ENCODE peak calls at places on chromosomes 2 and 18, in four cellular contexts. B is K562; U is CD8-positive, alpha-beta T cell; I is RWPE1. A is an unnamed sample.

GRCh38 chr18:73688851-73689659 is 458.6 kb downstream of the FBXO15 start:
- DNase-seq in B (no peak), U (no peak), I (peak), A (no peak)

GRCh38 chr2:241391892-241392665 is 36.0 kb downstream of the FARP2 start:
- DNase-seq in B (peak), I (no peak), U (no peak), A (peak)

GRCh38 chr2:26568076-26568890 is 72.9 kb downstream of the CIB4 start:
- DNase-seq in U (no peak), B (no peak), I (no peak), A (peak)

GRCh38 chr2:102336502-102336945 is 19.1 kb upstream of the IL18R1 start:
- DNase-seq in B (no peak), U (no peak), I (peak), A (no peak)

GRCh38 chr2:58734365-58734764 is 493.2 kb upstream of the FANCL start:
- DNase-seq in I (peak), B (no peak), U (no peak), A (no peak)

GRCh38 chr2:69082430-69082997 is 69.5 kb downstream of the ANTXR1 start:
- DNase-seq in U (no peak), I (peak), B (no peak), A (no peak)

GRCh38 chr18:47294801-47295200 is 43.3 kb upstream of the SKOR2 start:
- DNase-seq in B (no peak), I (no peak), U (no peak), A (no peak)

GRCh38 chr2:234881413-234882241 is 70.2 kb upstream of the SH3BP4 start:
- DNase-seq in I (peak), U (no peak), B (peak), A (peak)

GRCh38 chr2:149645391-149645790 is 57.8 kb upstream of the MMADHC start:
- DNase-seq in B (no peak), U (no peak), I (no peak), A (no peak)

GRCh38 chr2:37250869-37251740 is 19.6 kb downstream of the NDUFAF7 start:
- DNase-seq in B (peak), U (no peak), I (no peak), A (no peak)

GRCh38 chr2:57343391-57344006 is 703.1 kb upstream of the VRK2 start:
- DNase-seq in I (no peak), B (no peak), U (no peak), A (no peak)

GRCh38 chr2:185279999-185280398 is 458.6 kb upstream of the FSIP2 start:
- DNase-seq in I (peak), U (no peak), B (no peak), A (no peak)

GRCh38 chr2:133605031-133605773 is 36.9 kb upstream of the NCKAP5 start:
- DNase-seq in I (no peak), B (no peak), U (no peak), A (peak)

GRCh38 chr2:237161239-237161638 is 75.5 kb downstream of the COPS8 start:
- DNase-seq in U (no peak), I (no peak), B (no peak), A (no peak)

GRCh38 chr2:98459776-98460175 is 15.1 kb downstream of the INPP4A start:
- DNase-seq in B (no peak), I (no peak), U (peak), A (no peak)

GRCh38 chr2:169200756-169201155 is 131.4 kb downstream of the DHRS9 start:
- DNase-seq in U (no peak), I (no peak), B (no peak), A (no peak)

GRCh38 chr2:12955864-12956263 is 239.1 kb downstream of the TRIB2 start:
- DNase-seq in U (no peak), I (no peak), B (no peak), A (no peak)

GRCh38 chr2:148209598-148209997 is 188.7 kb downstream of the MBD5 start:
- DNase-seq in B (peak), I (no peak), U (no peak), A (peak)

GRCh38 chr2:84906900-84907714 is 1.7 kb downstream of the TMSB10 start:
- DNase-seq in B (peak), I (peak), U (peak), A (no peak)

GRCh38 chr2:239376351-239376750 is 24.5 kb downstream of the HDAC4 start:
- DNase-seq in U (no peak), I (no peak), B (no peak), A (no peak)

GRCh38 chr18:22822024-22822423 is 111.1 kb upstream of the RBBP8 start:
- DNase-seq in I (no peak), B (no peak), U (no peak), A (no peak)

GRCh38 chr18:7876354-7876753 is 309.2 kb downstream of the PTPRM start:
- DNase-seq in B (no peak), U (no peak), I (no peak), A (no peak)

GRCh38 chr2:232483296-232483922 is 4.2 kb downstream of the ECEL1 start:
- DNase-seq in I (no peak), B (no peak), U (no peak), A (no peak)

GRCh38 chr18:63031439-63031838 is 288.1 kb downstream of the BCL2 start:
- DNase-seq in B (no peak), U (no peak), I (no peak), A (no peak)

GRCh38 chr2:164538250-164538866 is 82.9 kb downstream of the GRB14 start:
- DNase-seq in U (no peak), I (peak), B (peak), A (peak)

GRCh38 chr18:666177-666576 is 8.7 kb downstream of the TYMS start:
- DNase-seq in B (peak), U (no peak), I (no peak), A (no peak)
- TF ChIP-seq CTCF in B (peak), U (no peak), I (no peak), A (peak)

GRCh38 chr2:157874997-157875719 is 972 bp downstream of the ACVR1 start:
- DNase-seq in B (peak), U (no peak), I (peak), A (peak)
- H3K27ac ChIP-seq in B (peak), U (no peak), I (peak), A (peak)

DNA sequence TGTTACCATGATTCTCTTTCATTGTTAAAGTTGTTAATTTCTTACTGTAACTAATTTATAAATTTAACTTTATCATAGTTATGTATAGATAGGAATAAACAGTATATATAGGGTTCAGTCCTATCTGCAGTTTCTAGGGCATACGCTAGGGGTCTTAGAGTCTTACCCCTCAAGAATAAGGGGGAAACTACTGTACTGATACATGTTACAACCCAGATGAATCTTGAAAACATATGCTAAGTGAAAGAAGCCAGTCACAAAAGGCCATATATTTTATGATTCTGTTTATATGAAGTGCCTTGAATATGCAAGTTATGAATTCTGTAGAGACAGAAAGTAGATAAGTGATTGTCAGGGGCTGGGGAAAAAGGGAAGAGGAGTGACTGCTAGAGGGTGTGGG is 52.4 kb downstream of the RTN4 start:
- DNase-seq in U (no peak), B (no peak), I (no peak), A (no peak)
- TF ChIP-seq CTCF in U (no peak), B (peak), I (no peak), A (no peak)

GRCh38 chr2:121666042-121666441 is 16.8 kb upstream of the CLASP1 start:
- DNase-seq in U (no peak), I (no peak), B (no peak), A (no peak)
- H3K27ac ChIP-seq in U (no peak), I (peak), B (no peak), A (no peak)

DNA sequence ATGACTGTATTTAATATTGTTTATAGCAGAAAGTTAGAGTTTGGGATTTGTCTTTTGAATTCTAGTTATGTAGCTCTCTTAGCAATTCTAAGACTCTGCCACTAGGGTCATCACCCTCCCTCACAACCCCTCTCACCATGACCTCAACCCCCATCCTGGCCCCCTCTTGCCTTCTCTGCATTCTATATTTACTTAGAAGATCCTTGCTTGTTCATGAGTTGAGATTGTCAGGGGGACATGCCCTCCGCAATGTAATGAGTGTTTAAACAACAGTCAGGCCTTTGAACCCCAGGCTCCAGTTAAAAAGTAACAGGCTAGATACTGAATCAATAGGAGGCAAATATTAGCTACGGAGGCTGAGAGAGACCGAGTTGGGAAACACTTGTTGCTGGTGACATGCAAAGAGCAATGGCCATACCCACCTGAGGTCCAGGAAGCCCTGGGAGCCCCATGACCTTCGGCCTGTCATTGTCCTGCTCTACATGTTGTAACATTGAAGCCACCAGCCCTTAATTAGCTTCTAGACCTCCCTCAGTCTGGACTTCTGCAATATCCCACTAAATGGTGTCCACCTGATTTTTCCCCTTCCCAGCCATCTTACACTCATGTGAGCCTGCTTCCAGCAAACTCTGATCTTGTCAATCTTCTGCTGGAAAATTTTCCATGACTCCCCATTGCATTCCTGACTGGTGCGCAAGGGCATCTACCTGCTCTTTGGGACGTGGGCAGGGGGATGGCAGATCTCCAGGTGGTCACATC is 221.1 kb downstream of the ALPK2 start:
- DNase-seq in I (no peak), U (no peak), B (no peak), A (no peak)
- TF ChIP-seq CTCF in I (no peak), U (no peak), B (no peak), A (peak)

DNA sequence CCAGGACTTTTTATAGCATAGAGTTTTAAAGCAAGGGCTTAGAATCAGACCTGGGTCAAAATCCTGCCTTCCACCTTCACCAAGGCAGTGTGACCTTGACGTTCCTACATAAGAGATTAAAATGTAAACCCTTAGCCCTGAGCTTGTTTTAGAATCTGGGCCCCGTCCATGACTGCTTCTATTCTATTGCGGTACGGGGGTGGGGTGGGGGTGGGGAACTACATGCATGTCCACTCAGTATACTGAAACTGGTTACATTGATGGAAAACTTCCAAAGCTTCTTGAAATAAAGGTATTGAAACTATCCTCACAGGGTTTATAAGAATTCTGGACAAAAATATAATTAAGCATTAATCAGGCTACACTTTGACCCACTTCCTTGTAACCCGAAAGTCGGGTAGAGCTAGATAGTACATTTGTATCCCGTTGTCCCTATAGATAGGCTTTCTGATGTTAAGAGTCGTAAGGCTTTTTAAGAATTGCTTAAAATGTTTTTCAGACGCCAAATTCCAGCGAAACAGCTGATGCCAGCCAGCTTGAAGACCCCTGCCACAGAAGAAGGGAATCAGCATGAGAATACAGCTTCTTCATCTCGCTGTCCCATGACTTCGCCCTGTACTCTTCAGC is 820 bp upstream of the GPR155 start:
- DNase-seq in U (no peak), I (no peak), B (peak), A (no peak)
- H3K27ac ChIP-seq in U (peak), I (peak), B (peak), A (peak)

DNA sequence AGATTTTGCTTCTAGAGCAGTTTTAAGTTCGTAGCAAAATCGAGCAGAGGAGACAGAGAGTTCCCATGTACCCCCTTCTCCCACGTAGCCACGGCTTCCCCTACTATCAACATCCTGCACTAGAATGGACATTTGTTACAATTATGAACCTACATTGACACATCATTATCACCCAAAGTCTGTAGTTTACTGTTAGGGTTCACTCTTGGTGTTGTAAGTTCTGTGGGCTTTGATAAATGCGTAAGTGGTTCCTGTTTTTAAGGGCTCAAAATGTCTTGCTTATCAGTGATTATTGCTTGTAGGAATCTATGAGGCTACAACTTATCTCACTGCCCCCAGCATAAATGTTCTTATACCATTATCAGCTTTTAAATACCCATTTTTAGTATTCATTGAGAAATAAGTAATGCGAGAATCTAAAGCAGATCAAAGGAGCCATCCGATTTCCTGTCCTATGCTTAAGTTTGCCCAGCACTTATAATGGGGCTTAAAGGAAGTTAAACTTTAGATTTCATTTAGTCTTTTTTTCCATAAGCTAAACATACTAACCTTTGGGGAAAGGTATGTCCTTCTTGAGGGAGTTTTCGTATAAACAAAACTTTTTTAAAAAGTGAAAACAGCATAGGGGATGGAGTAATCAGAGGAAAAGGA is 118.7 kb downstream of the HAUS1 start:
- DNase-seq in I (no peak), U (no peak), B (peak), A (no peak)
- TF ChIP-seq CTCF in I (no peak), U (no peak), B (no peak), A (no peak)

GRCh38 chr18:35074581-35074980 is 33.4 kb downstream of the MAPRE2 start:
- DNase-seq in U (no peak), B (no peak), I (no peak), A (no peak)

GRCh38 chr18:35073186-35074105 is 32.2 kb downstream of the MAPRE2 start:
- DNase-seq in U (no peak), I (no peak), B (no peak), A (no peak)

GRCh38 chr18:35076556-35076955 is 35.3 kb downstream of the MAPRE2 start:
- DNase-seq in I (peak), B (no peak), U (no peak), A (no peak)

GRCh38 chr18:35076126-35076525 is 34.9 kb downstream of the MAPRE2 start:
- DNase-seq in U (no peak), B (no peak), I (no peak), A (no peak)

GRCh38 chr18:35075132-35075531 is 33.9 kb downstream of the MAPRE2 start:
- DNase-seq in B (no peak), I (no peak), U (no peak), A (no peak)
- H3K27ac ChIP-seq in B (no peak), I (no peak), U (no peak), A (no peak)